ENCODE peak calls at places on chromosomes 6 and 20, in ten cellular contexts. One of them, this sample, is unnamed. For H3K36me3 and H3K4me1, the result is how much of the 10 kb centered on the place peaks cover.

GRCh38 chr20:366042-366718 is 14.4 kb upstream of the TRIB3 start:
- DNase-seq in IMR-90: no peak
- DNase-seq in colonic mucosa: no peak
- DNase-seq in breast epithelium: no peak
- DNase-seq in Panc1: no peak
- DNase-seq in psoas muscle: no peak
- DNase-seq in ovary: no peak
- DNase-seq in cardiac muscle cell: no peak
- DNase-seq in A673: no peak
- DNase-seq in left ventricle myocardium inferior: no peak
- DNase-seq in this sample: peak

GRCh38 chr6:27209659-27210269 is 37.7 kb upstream of the PRSS16 start:
- DNase-seq in A673: no peak
- DNase-seq in psoas muscle: no peak
- DNase-seq in cardiac muscle cell: no peak
- DNase-seq in colonic mucosa: no peak
- DNase-seq in ovary: no peak
- DNase-seq in breast epithelium: no peak
- DNase-seq in IMR-90: peak
- DNase-seq in Panc1: peak
- DNase-seq in left ventricle myocardium inferior: no peak
- DNase-seq in this sample: no peak

GRCh38 chr6:79301290-79301689 is 66.8 kb upstream of the HMGN3 start:
- DNase-seq in Panc1: no peak
- DNase-seq in IMR-90: no peak
- DNase-seq in left ventricle myocardium inferior: no peak
- DNase-seq in A673: no peak
- DNase-seq in cardiac muscle cell: no peak
- DNase-seq in breast epithelium: no peak
- DNase-seq in ovary: no peak
- DNase-seq in colonic mucosa: no peak
- DNase-seq in psoas muscle: no peak
- DNase-seq in this sample: no peak

GRCh38 chr6:55713411-55713810 is 134.4 kb upstream of the HMGCLL1 start:
- DNase-seq in Panc1: no peak
- DNase-seq in ovary: no peak
- DNase-seq in IMR-90: peak
- DNase-seq in A673: peak
- DNase-seq in psoas muscle: no peak
- DNase-seq in breast epithelium: no peak
- DNase-seq in left ventricle myocardium inferior: no peak
- DNase-seq in colonic mucosa: no peak
- DNase-seq in cardiac muscle cell: no peak
- DNase-seq in this sample: no peak

GRCh38 chr6:108847738-108848115 is 495 bp upstream of the ARMC2 start:
- DNase-seq in psoas muscle: no peak
- DNase-seq in ovary: no peak
- DNase-seq in left ventricle myocardium inferior: no peak
- DNase-seq in Panc1: no peak
- DNase-seq in IMR-90: no peak
- DNase-seq in breast epithelium: no peak
- DNase-seq in cardiac muscle cell: no peak
- DNase-seq in A673: no peak
- DNase-seq in colonic mucosa: no peak
- DNase-seq in this sample: no peak

GRCh38 chr20:8509809-8510208 is 377.7 kb downstream of the PLCB1 start:
- DNase-seq in colonic mucosa: no peak
- DNase-seq in Panc1: no peak
- DNase-seq in IMR-90: no peak
- DNase-seq in psoas muscle: no peak
- DNase-seq in left ventricle myocardium inferior: no peak
- DNase-seq in cardiac muscle cell: no peak
- DNase-seq in ovary: no peak
- DNase-seq in breast epithelium: no peak
- DNase-seq in A673: no peak
- DNase-seq in this sample: no peak

GRCh38 chr20:41003143-41003932 is 25.3 kb upstream of the TOP1 start:
- DNase-seq in cardiac muscle cell: no peak
- DNase-seq in Panc1: peak
- DNase-seq in breast epithelium: peak
- DNase-seq in ovary: peak
- DNase-seq in psoas muscle: no peak
- DNase-seq in A673: peak
- DNase-seq in left ventricle myocardium inferior: peak
- DNase-seq in colonic mucosa: peak
- DNase-seq in IMR-90: peak
- DNase-seq in this sample: peak

GRCh38 chr6:38871745-38872568 is 156.8 kb downstream of the DNAH8 start:
- DNase-seq in cardiac muscle cell: peak
- DNase-seq in left ventricle myocardium inferior: no peak
- DNase-seq in A673: peak
- DNase-seq in breast epithelium: peak
- DNase-seq in psoas muscle: no peak
- DNase-seq in IMR-90: peak
- DNase-seq in colonic mucosa: peak
- DNase-seq in ovary: no peak
- DNase-seq in Panc1: peak
- DNase-seq in this sample: peak

GRCh38 chr6:46184114-46184513 is 13.3 kb upstream of the ENPP5 start:
- DNase-seq in A673: no peak
- DNase-seq in IMR-90: peak
- DNase-seq in breast epithelium: no peak
- DNase-seq in ovary: no peak
- DNase-seq in left ventricle myocardium inferior: no peak
- DNase-seq in Panc1: no peak
- DNase-seq in cardiac muscle cell: no peak
- DNase-seq in colonic mucosa: no peak
- DNase-seq in psoas muscle: no peak
- DNase-seq in this sample: peak

GRCh38 chr6:46191961-46192360 is 21.2 kb upstream of the ENPP5 start:
- DNase-seq in cardiac muscle cell: no peak
- DNase-seq in psoas muscle: no peak
- DNase-seq in breast epithelium: no peak
- DNase-seq in left ventricle myocardium inferior: no peak
- DNase-seq in colonic mucosa: no peak
- DNase-seq in A673: no peak
- DNase-seq in ovary: no peak
- DNase-seq in IMR-90: peak
- DNase-seq in Panc1: no peak
- DNase-seq in this sample: no peak

GRCh38 chr6:46190889-46191288 is 20.1 kb upstream of the ENPP5 start:
- DNase-seq in Panc1: no peak
- DNase-seq in left ventricle myocardium inferior: peak
- DNase-seq in breast epithelium: no peak
- DNase-seq in colonic mucosa: no peak
- DNase-seq in ovary: no peak
- DNase-seq in cardiac muscle cell: peak
- DNase-seq in psoas muscle: no peak
- DNase-seq in IMR-90: no peak
- DNase-seq in A673: no peak
- DNase-seq in this sample: no peak

GRCh38 chr6:46186583-46186982 is 15.8 kb upstream of the ENPP5 start:
- DNase-seq in colonic mucosa: no peak
- DNase-seq in cardiac muscle cell: no peak
- DNase-seq in left ventricle myocardium inferior: no peak
- DNase-seq in Panc1: no peak
- DNase-seq in ovary: no peak
- DNase-seq in A673: no peak
- DNase-seq in psoas muscle: no peak
- DNase-seq in breast epithelium: no peak
- DNase-seq in IMR-90: no peak
- DNase-seq in this sample: no peak

DNA sequence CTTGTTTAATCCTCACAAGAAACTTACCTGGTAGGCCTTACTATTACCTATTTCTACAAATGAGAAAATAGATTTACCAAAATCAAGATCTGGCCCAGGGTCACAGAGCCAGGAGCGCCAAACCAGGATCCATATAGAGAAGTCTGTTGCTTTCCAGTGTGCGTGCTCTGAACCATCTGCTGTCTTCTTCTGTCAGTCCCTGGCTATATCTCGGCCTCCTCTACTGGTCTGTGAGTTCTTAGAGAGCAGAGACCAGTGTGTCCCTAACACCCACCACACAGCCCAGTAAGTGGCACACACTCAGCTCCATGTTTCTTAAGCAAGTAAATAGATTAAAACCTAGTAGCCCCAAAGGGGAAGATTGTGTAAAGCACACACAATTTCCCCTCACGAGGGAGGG is 18.9 kb upstream of the ENPP5 start:
- DNase-seq in cardiac muscle cell: no peak
- DNase-seq in colonic mucosa: no peak
- DNase-seq in IMR-90: no peak
- DNase-seq in Panc1: no peak
- DNase-seq in left ventricle myocardium inferior: no peak
- DNase-seq in A673: no peak
- DNase-seq in psoas muscle: no peak
- DNase-seq in breast epithelium: no peak
- DNase-seq in ovary: no peak
- DNase-seq in this sample: no peak
- TF ChIP-seq CTCF in cardiac muscle cell: no peak
- TF ChIP-seq CTCF in colonic mucosa: no peak
- TF ChIP-seq CTCF in IMR-90: no peak
- TF ChIP-seq CTCF in Panc1: no peak
- TF ChIP-seq CTCF in left ventricle myocardium inferior: no peak
- TF ChIP-seq CTCF in A673: no peak
- TF ChIP-seq CTCF in psoas muscle: no peak
- TF ChIP-seq CTCF in breast epithelium: no peak
- TF ChIP-seq CTCF in ovary: no peak
- TF ChIP-seq CTCF in this sample: no peak

GRCh38 chr6:43181942-43182860 is at the start of gene CUL9:
- DNase-seq in Panc1: no peak
- DNase-seq in colonic mucosa: peak
- DNase-seq in psoas muscle: peak
- DNase-seq in ovary: peak
- DNase-seq in left ventricle myocardium inferior: peak
- DNase-seq in IMR-90: peak
- DNase-seq in cardiac muscle cell: peak
- DNase-seq in A673: peak
- DNase-seq in breast epithelium: peak
- DNase-seq in this sample: peak
- H3K36me3 ChIP-seq in Panc1: under half
- H3K36me3 ChIP-seq in colonic mucosa: under half
- H3K36me3 ChIP-seq in psoas muscle: under half
- H3K36me3 ChIP-seq in ovary: under half
- H3K36me3 ChIP-seq in left ventricle myocardium inferior: half or more
- H3K36me3 ChIP-seq in IMR-90: under half
- H3K36me3 ChIP-seq in cardiac muscle cell: under half
- H3K36me3 ChIP-seq in A673: under half
- H3K36me3 ChIP-seq in breast epithelium: under half
- H3K36me3 ChIP-seq in this sample: under half

GRCh38 chr20:5397418-5397817 is 80.7 kb upstream of the PROKR2 start:
- DNase-seq in psoas muscle: no peak
- DNase-seq in cardiac muscle cell: no peak
- DNase-seq in IMR-90: no peak
- DNase-seq in ovary: no peak
- DNase-seq in breast epithelium: no peak
- DNase-seq in left ventricle myocardium inferior: no peak
- DNase-seq in A673: no peak
- DNase-seq in Panc1: no peak
- DNase-seq in colonic mucosa: no peak
- DNase-seq in this sample: no peak

GRCh38 chr20:5401277-5401676 is 84.5 kb upstream of the PROKR2 start:
- DNase-seq in breast epithelium: no peak
- DNase-seq in ovary: no peak
- DNase-seq in A673: no peak
- DNase-seq in left ventricle myocardium inferior: no peak
- DNase-seq in psoas muscle: no peak
- DNase-seq in IMR-90: no peak
- DNase-seq in cardiac muscle cell: no peak
- DNase-seq in Panc1: no peak
- DNase-seq in colonic mucosa: no peak
- DNase-seq in this sample: no peak

GRCh38 chr20:5395932-5396727 is 79.4 kb upstream of the PROKR2 start:
- DNase-seq in psoas muscle: no peak
- DNase-seq in cardiac muscle cell: no peak
- DNase-seq in colonic mucosa: no peak
- DNase-seq in breast epithelium: no peak
- DNase-seq in left ventricle myocardium inferior: no peak
- DNase-seq in A673: no peak
- DNase-seq in Panc1: no peak
- DNase-seq in IMR-90: no peak
- DNase-seq in ovary: no peak
- DNase-seq in this sample: no peak

GRCh38 chr20:5402903-5403531 is 86.3 kb upstream of the PROKR2 start:
- DNase-seq in breast epithelium: no peak
- DNase-seq in left ventricle myocardium inferior: no peak
- DNase-seq in cardiac muscle cell: peak
- DNase-seq in A673: peak
- DNase-seq in IMR-90: peak
- DNase-seq in colonic mucosa: peak
- DNase-seq in Panc1: peak
- DNase-seq in ovary: no peak
- DNase-seq in psoas muscle: no peak
- DNase-seq in this sample: no peak

GRCh38 chr20:5400164-5400762 is 83.5 kb upstream of the PROKR2 start:
- DNase-seq in ovary: no peak
- DNase-seq in colonic mucosa: no peak
- DNase-seq in IMR-90: peak
- DNase-seq in breast epithelium: no peak
- DNase-seq in cardiac muscle cell: peak
- DNase-seq in Panc1: no peak
- DNase-seq in left ventricle myocardium inferior: no peak
- DNase-seq in A673: peak
- DNase-seq in psoas muscle: no peak
- DNase-seq in this sample: no peak
- H3K4me1 ChIP-seq in ovary: under half
- H3K4me1 ChIP-seq in colonic mucosa: under half
- H3K4me1 ChIP-seq in IMR-90: under half
- H3K4me1 ChIP-seq in breast epithelium: under half
- H3K4me1 ChIP-seq in cardiac muscle cell: under half
- H3K4me1 ChIP-seq in Panc1: under half
- H3K4me1 ChIP-seq in left ventricle myocardium inferior: under half
- H3K4me1 ChIP-seq in A673: under half
- H3K4me1 ChIP-seq in psoas muscle: under half
- H3K4me1 ChIP-seq in this sample: under half

GRCh38 chr20:35312348-35312747 is 20.1 kb upstream of the FAM83C start:
- DNase-seq in ovary: no peak
- DNase-seq in cardiac muscle cell: no peak
- DNase-seq in colonic mucosa: no peak
- DNase-seq in A673: peak
- DNase-seq in left ventricle myocardium inferior: no peak
- DNase-seq in breast epithelium: no peak
- DNase-seq in IMR-90: peak
- DNase-seq in psoas muscle: no peak
- DNase-seq in Panc1: peak
- DNase-seq in this sample: no peak

GRCh38 chr20:35317416-35317815 is 25.2 kb upstream of the FAM83C start:
- DNase-seq in ovary: no peak
- DNase-seq in A673: no peak
- DNase-seq in Panc1: no peak
- DNase-seq in psoas muscle: no peak
- DNase-seq in colonic mucosa: no peak
- DNase-seq in breast epithelium: no peak
- DNase-seq in cardiac muscle cell: no peak
- DNase-seq in IMR-90: peak
- DNase-seq in left ventricle myocardium inferior: no peak
- DNase-seq in this sample: no peak

GRCh38 chr20:35315199-35316020 is 23.2 kb upstream of the FAM83C start:
- DNase-seq in colonic mucosa: no peak
- DNase-seq in cardiac muscle cell: no peak
- DNase-seq in A673: no peak
- DNase-seq in Panc1: no peak
- DNase-seq in breast epithelium: no peak
- DNase-seq in IMR-90: peak
- DNase-seq in left ventricle myocardium inferior: no peak
- DNase-seq in psoas muscle: no peak
- DNase-seq in ovary: no peak
- DNase-seq in this sample: no peak

GRCh38 chr20:35316086-35316485 is 23.9 kb upstream of the FAM83C start:
- DNase-seq in colonic mucosa: no peak
- DNase-seq in Panc1: no peak
- DNase-seq in left ventricle myocardium inferior: no peak
- DNase-seq in IMR-90: no peak
- DNase-seq in breast epithelium: no peak
- DNase-seq in cardiac muscle cell: no peak
- DNase-seq in A673: no peak
- DNase-seq in ovary: no peak
- DNase-seq in psoas muscle: no peak
- DNase-seq in this sample: no peak

GRCh38 chr20:35314460-35315198 is 22.4 kb upstream of the FAM83C start:
- DNase-seq in A673: no peak
- DNase-seq in IMR-90: no peak
- DNase-seq in cardiac muscle cell: no peak
- DNase-seq in ovary: no peak
- DNase-seq in psoas muscle: no peak
- DNase-seq in left ventricle myocardium inferior: no peak
- DNase-seq in breast epithelium: no peak
- DNase-seq in colonic mucosa: no peak
- DNase-seq in Panc1: no peak
- DNase-seq in this sample: no peak
- TF ChIP-seq CTCF in A673: no peak
- TF ChIP-seq CTCF in IMR-90: no peak
- TF ChIP-seq CTCF in cardiac muscle cell: no peak
- TF ChIP-seq CTCF in ovary: no peak
- TF ChIP-seq CTCF in psoas muscle: no peak
- TF ChIP-seq CTCF in left ventricle myocardium inferior: no peak
- TF ChIP-seq CTCF in breast epithelium: no peak
- TF ChIP-seq CTCF in colonic mucosa: no peak
- TF ChIP-seq CTCF in Panc1: no peak
- TF ChIP-seq CTCF in this sample: no peak